ENCODE peak calls at places on chromosomes 5 and 9, in five cellular contexts. One of them, this sample, is unnamed.

GRCh38 chr5:39520232-39520572 is 95.4 kb upstream of the DAB2 start:
- DNase-seq in esophagus squamous epithelium: no peak
- DNase-seq in cardiac muscle cell: peak; percentile 94
- DNase-seq in CD8-positive, alpha-beta memory T cell: no peak
- DNase-seq in effector memory CD4-positive, alpha-beta T cell: no peak
- DNase-seq in this sample: no peak

GRCh38 chr9:109861918-109862317 is 81.9 kb downstream of the PALM2AKAP2 start:
- DNase-seq in esophagus squamous epithelium: no peak
- DNase-seq in cardiac muscle cell: peak; percentile 56
- DNase-seq in CD8-positive, alpha-beta memory T cell: no peak
- DNase-seq in effector memory CD4-positive, alpha-beta T cell: no peak
- DNase-seq in this sample: no peak

GRCh38 chr5:124349931-124350330 is 396.5 kb downstream of the ZNF608 start:
- DNase-seq in esophagus squamous epithelium: no peak
- DNase-seq in cardiac muscle cell: no peak
- DNase-seq in CD8-positive, alpha-beta memory T cell: no peak
- DNase-seq in effector memory CD4-positive, alpha-beta T cell: no peak
- DNase-seq in this sample: no peak

GRCh38 chr5:55773057-55773456 is 35.2 kb downstream of the DDX4 start:
- DNase-seq in esophagus squamous epithelium: no peak
- DNase-seq in cardiac muscle cell: no peak
- DNase-seq in CD8-positive, alpha-beta memory T cell: no peak
- DNase-seq in effector memory CD4-positive, alpha-beta T cell: no peak
- DNase-seq in this sample: no peak

GRCh38 chr9:77016111-77016525 is 3.3 kb upstream of the FOXB2 start:
- DNase-seq in esophagus squamous epithelium: no peak
- DNase-seq in cardiac muscle cell: no peak
- DNase-seq in CD8-positive, alpha-beta memory T cell: no peak
- DNase-seq in effector memory CD4-positive, alpha-beta T cell: no peak
- DNase-seq in this sample: no peak

GRCh38 chr9:89884356-89885083 is 279.7 kb downstream of the GADD45G start:
- DNase-seq in esophagus squamous epithelium: no peak
- DNase-seq in cardiac muscle cell: no peak
- DNase-seq in CD8-positive, alpha-beta memory T cell: no peak
- DNase-seq in effector memory CD4-positive, alpha-beta T cell: no peak
- DNase-seq in this sample: peak; percentile 50

GRCh38 chr5:113081881-113082546 is 105.4 kb downstream of the DCP2 start:
- DNase-seq in esophagus squamous epithelium: no peak
- DNase-seq in cardiac muscle cell: peak; percentile 69
- DNase-seq in CD8-positive, alpha-beta memory T cell: no peak
- DNase-seq in effector memory CD4-positive, alpha-beta T cell: no peak
- DNase-seq in this sample: no peak

GRCh38 chr9:88313364-88314220 is 74.7 kb upstream of the SPIN1 start:
- DNase-seq in esophagus squamous epithelium: no peak
- DNase-seq in cardiac muscle cell: no peak
- DNase-seq in CD8-positive, alpha-beta memory T cell: no peak
- DNase-seq in effector memory CD4-positive, alpha-beta T cell: no peak
- DNase-seq in this sample: no peak

DNA sequence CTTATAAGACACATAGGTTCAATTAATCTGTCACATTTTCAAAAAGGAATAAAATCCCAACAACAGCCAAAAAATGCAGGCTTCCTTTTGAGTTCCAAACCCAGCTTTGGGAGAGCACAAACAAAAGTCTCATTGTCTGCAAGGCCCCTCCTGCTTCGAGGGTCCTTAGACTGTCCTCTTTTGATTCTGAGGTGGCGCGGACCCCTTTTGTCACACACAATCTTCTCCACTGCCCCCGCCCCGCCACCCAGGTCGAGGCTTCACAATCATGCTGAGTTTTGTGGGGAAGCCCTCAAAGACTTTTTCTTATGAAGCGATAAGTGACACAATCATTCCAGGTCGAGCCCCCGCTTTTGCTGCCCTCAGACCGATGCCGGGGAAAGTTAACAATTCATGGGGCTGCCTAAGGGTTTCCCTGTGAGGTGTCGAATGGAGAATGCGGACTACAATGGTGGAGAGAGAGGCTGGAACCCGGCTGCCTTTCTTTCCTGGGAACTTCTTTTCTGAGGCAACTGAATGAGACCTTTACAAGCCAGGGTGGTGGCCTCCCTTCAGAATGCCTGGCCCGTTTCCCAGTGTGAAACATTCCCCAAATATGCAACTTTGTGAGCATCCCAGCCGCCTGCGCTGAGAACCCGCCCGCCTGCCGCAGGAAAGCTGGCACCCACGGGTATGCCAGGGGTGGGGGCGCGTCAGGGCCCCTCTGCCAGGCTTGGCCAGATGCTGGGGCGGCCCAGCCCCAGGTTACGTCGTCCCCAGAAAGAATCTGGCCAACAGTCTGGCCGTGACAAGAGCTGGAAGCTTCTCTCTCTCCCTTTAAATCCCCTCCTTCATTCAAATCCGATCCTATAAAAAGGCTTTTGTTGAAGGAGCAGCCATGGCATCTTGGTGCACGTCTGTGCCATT is 71.9 kb downstream of the MAP1B start:
- DNase-seq in esophagus squamous epithelium: no peak
- DNase-seq in cardiac muscle cell: peak; percentile 94
- DNase-seq in CD8-positive, alpha-beta memory T cell: no peak
- DNase-seq in effector memory CD4-positive, alpha-beta T cell: no peak
- DNase-seq in this sample: peak; percentile 95
- H3K27ac ChIP-seq in esophagus squamous epithelium: peak overlapping the region; percentile 69
- H3K27ac ChIP-seq in cardiac muscle cell: no peak overlapping the region
- H3K27ac ChIP-seq in CD8-positive, alpha-beta memory T cell: no peak overlapping the region
- H3K27ac ChIP-seq in effector memory CD4-positive, alpha-beta T cell: no peak overlapping the region
- H3K27ac ChIP-seq in this sample: peak overlapping the region; percentile 88

DNA sequence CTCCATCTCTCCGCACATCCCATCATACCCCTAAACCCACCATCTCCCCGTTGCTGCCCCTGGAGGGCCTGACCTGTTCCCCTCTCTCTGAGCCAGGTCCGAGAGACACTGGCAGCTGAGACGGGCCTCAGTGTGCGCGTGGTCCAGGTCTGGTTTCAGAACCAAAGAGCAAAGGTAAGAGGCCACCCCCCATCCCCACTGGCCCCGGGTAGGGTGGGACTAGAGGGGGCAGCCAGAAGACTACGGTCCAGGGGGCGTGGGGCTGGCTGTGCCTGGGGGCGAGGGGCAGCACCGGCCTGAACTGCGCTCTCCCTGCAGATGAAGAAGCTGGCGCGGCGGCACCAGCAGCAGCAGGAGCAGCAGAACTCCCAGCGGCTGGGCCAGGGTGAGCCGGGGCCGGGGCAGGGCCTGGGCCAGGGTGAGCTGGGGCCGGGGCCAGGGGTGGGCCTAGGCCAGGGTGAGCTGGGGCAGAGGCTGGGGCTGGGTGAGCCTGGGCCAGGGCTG is 79.8 kb downstream of the LMX1B start:
- DNase-seq in esophagus squamous epithelium: no peak
- DNase-seq in cardiac muscle cell: no peak
- DNase-seq in CD8-positive, alpha-beta memory T cell: no peak
- DNase-seq in effector memory CD4-positive, alpha-beta T cell: no peak
- DNase-seq in this sample: no peak
- H3K4me1 ChIP-seq in esophagus squamous epithelium: no peaks in the 10 kb centered on the region
- H3K4me1 ChIP-seq in cardiac muscle cell: no peaks in the 10 kb centered on the region
- H3K4me1 ChIP-seq in CD8-positive, alpha-beta memory T cell: no peaks in the 10 kb centered on the region
- H3K4me1 ChIP-seq in effector memory CD4-positive, alpha-beta T cell: no peaks in the 10 kb centered on the region
- H3K4me1 ChIP-seq in this sample: no peaks in the 10 kb centered on the region

GRCh38 chr5:135273212-135273611 is 125.8 kb downstream of the MACROH2A1 start:
- DNase-seq in esophagus squamous epithelium: no peak
- DNase-seq in cardiac muscle cell: no peak
- DNase-seq in CD8-positive, alpha-beta memory T cell: no peak
- DNase-seq in effector memory CD4-positive, alpha-beta T cell: no peak
- DNase-seq in this sample: no peak
- H3K27ac ChIP-seq in esophagus squamous epithelium: no peak overlapping the region
- H3K27ac ChIP-seq in cardiac muscle cell: no peak overlapping the region
- H3K27ac ChIP-seq in CD8-positive, alpha-beta memory T cell: no peak overlapping the region
- H3K27ac ChIP-seq in effector memory CD4-positive, alpha-beta T cell: no peak overlapping the region
- H3K27ac ChIP-seq in this sample: no peak overlapping the region

DNA sequence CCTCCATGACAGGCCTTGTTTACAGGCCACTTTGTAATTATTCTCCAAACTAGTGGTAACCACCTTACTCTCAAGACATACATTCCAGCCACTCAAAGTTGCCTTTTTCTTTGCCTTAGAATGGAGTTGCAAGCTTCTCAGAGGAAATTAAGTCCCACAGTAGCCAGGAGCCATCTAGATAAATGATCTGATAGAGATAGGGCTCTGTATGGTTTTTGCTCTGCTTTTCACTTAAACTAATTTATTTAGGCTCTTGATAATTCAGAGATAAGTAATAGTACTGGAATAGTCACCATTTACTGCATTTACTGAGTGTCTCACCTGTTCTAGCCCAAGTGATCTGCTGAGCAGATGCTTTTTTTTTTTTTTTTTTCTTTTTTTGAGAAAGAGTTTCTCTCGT is 7.5 kb downstream of the LARP1 start:
- DNase-seq in esophagus squamous epithelium: no peak
- DNase-seq in cardiac muscle cell: no peak
- DNase-seq in CD8-positive, alpha-beta memory T cell: no peak
- DNase-seq in effector memory CD4-positive, alpha-beta T cell: no peak
- DNase-seq in this sample: no peak
- H3K4me1 ChIP-seq in esophagus squamous epithelium: peaks cover 88% of the 10 kb centered on the region
- H3K4me1 ChIP-seq in cardiac muscle cell: peaks cover 43% of the 10 kb centered on the region
- H3K4me1 ChIP-seq in CD8-positive, alpha-beta memory T cell: peaks cover 79% of the 10 kb centered on the region
- H3K4me1 ChIP-seq in effector memory CD4-positive, alpha-beta T cell: peaks cover 46% of the 10 kb centered on the region
- H3K4me1 ChIP-seq in this sample: peaks cover 51% of the 10 kb centered on the region

DNA sequence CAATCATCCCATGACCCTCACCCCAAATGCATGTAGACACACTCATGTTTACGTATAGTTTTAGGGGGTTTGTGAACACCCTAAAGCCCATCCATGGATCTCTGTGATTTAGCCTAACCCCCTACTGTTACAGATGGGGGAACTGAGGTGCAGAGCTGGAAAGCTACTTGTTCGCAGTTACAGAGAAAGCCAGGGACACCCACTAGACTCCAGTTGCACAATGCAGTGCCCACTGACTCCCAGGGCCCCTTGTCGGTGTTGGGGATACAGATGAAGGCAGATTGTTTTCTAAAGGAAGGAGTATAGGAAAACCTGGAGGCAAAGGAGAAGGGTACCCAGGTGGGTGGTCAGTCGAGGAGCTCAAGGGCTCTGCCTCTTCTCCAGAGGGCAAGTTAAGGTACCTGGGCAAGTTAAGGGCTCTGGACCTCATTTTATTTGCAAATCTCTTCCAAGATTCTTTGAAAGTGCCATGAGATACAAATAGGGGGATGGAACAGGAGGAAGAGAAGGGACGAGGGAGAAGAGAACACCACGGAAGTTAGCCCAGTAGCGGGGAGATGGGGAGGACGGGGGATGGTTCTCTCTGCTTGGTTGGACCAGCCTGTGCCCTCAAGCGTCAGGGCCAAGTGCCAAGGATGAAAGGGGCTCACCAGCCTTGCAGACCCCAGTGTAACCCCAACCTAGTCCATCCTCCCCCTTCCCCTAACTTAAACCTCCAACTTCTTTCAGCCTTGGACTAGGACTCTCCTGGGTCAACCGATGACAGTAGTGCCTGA is 958 bp downstream of the MYOZ3 start:
- DNase-seq in esophagus squamous epithelium: no peak
- DNase-seq in cardiac muscle cell: no peak
- DNase-seq in CD8-positive, alpha-beta memory T cell: no peak
- DNase-seq in effector memory CD4-positive, alpha-beta T cell: no peak
- DNase-seq in this sample: no peak
- H3K27ac ChIP-seq in esophagus squamous epithelium: no peak overlapping the region
- H3K27ac ChIP-seq in cardiac muscle cell: no peak overlapping the region
- H3K27ac ChIP-seq in CD8-positive, alpha-beta memory T cell: no peak overlapping the region
- H3K27ac ChIP-seq in effector memory CD4-positive, alpha-beta T cell: no peak overlapping the region
- H3K27ac ChIP-seq in this sample: no peak overlapping the region

GRCh38 chr9:37456808-37457207 is 8.4 kb downstream of the ZBTB5 start:
- DNase-seq in esophagus squamous epithelium: no peak
- DNase-seq in cardiac muscle cell: no peak
- DNase-seq in CD8-positive, alpha-beta memory T cell: no peak
- DNase-seq in effector memory CD4-positive, alpha-beta T cell: no peak
- DNase-seq in this sample: no peak
- H3K4me1 ChIP-seq in esophagus squamous epithelium: peaks cover 97% of the 10 kb centered on the region
- H3K4me1 ChIP-seq in cardiac muscle cell: no peaks in the 10 kb centered on the region
- H3K4me1 ChIP-seq in CD8-positive, alpha-beta memory T cell: peaks cover 6% of the 10 kb centered on the region
- H3K4me1 ChIP-seq in effector memory CD4-positive, alpha-beta T cell: no peaks in the 10 kb centered on the region
- H3K4me1 ChIP-seq in this sample: no peaks in the 10 kb centered on the region

DNA sequence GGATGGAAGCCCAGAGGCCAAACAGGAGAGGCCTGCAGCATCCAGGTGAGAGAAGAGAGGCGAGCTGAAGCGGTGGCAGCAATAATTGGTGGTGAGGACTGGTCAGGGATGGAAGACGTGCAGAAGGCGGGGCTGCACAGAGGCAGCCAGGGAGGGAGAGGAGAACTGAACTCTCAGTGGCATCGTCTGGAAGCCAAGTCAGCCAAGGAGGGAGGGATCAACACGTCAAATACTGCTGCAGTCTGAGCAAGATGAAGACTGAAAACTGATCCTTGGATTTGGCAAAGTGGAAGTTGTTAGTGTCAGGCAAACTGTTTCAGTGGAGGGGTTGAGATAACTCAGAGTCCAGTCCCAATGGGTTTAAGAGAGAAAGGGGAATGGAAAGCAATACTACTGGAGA is 145.4 kb downstream of the CDK5RAP2 start:
- DNase-seq in esophagus squamous epithelium: no peak
- DNase-seq in cardiac muscle cell: peak; percentile 94
- DNase-seq in CD8-positive, alpha-beta memory T cell: no peak
- DNase-seq in effector memory CD4-positive, alpha-beta T cell: no peak
- DNase-seq in this sample: no peak
- H3K27ac ChIP-seq in esophagus squamous epithelium: no peak overlapping the region
- H3K27ac ChIP-seq in cardiac muscle cell: no peak overlapping the region
- H3K27ac ChIP-seq in CD8-positive, alpha-beta memory T cell: no peak overlapping the region
- H3K27ac ChIP-seq in effector memory CD4-positive, alpha-beta T cell: no peak overlapping the region
- H3K27ac ChIP-seq in this sample: no peak overlapping the region

DNA sequence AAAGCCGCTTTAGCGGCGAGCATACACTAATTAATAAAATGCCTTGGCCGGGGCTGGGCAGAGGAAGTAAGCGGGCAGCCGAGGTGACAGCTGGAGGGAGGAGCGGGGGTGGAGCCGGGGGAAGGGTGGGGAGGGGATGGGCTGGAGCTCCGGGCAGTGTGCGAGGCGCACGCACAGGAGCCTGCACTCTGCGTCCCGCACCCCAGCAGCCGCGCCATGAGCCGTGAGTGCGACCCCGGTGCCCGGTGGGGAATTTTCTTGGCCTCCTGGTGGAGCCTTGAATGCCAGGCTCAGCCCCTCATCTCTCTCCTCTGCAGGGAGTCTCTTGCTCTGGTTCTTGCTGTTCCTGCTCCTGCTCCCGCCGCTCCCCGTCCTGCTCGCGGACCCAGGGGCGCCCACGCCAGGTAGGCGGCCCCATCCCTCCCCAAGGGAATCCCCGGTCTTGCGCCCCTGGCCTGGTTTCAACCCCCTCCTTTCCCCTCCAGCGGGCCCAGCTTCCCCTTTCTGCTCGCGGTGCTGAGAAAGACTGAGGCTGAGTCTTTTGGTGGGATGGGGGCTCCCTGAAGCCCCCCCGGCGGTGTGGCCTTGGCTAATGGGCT is at the start of gene PTGS1:
- DNase-seq in esophagus squamous epithelium: no peak
- DNase-seq in cardiac muscle cell: peak; percentile 80
- DNase-seq in CD8-positive, alpha-beta memory T cell: no peak
- DNase-seq in effector memory CD4-positive, alpha-beta T cell: no peak
- DNase-seq in this sample: no peak
- H3K4me1 ChIP-seq in esophagus squamous epithelium: peaks cover 100% of the 10 kb centered on the region
- H3K4me1 ChIP-seq in cardiac muscle cell: peaks cover 10% of the 10 kb centered on the region
- H3K4me1 ChIP-seq in CD8-positive, alpha-beta memory T cell: peaks cover 11% of the 10 kb centered on the region
- H3K4me1 ChIP-seq in effector memory CD4-positive, alpha-beta T cell: peaks cover 7% of the 10 kb centered on the region
- H3K4me1 ChIP-seq in this sample: peaks cover 6% of the 10 kb centered on the region

This sample was measured in ascending aorta.